ENCODE peak calls at places on chromosomes 16 and 17, in seven cellular contexts. One of them, this sample, is unnamed.

GRCh38 chr16:68332411-68333121 is 21.7 kb downstream of the PRMT7 start:
- DNase-seq in activated T-helper 1 cell treated with anti-CD3 and anti-CD28 coated beads, Interleukin-2, amount 50 U/mL, for 16 hours: no peak
- DNase-seq in SHP77: no peak
- DNase-seq in heart left ventricle: peak; percentile 50
- DNase-seq in AG08395: no peak
- DNase-seq in T-cell: no peak
- DNase-seq in RWPE1: no peak
- DNase-seq in this sample: peak; percentile 17

GRCh38 chr16:4373909-4374742 is 2.5 kb downstream of the VASN start:
- DNase-seq in activated T-helper 1 cell treated with anti-CD3 and anti-CD28 coated beads, Interleukin-2, amount 50 U/mL, for 16 hours: no peak
- DNase-seq in SHP77: no peak
- DNase-seq in heart left ventricle: peak; percentile 63
- DNase-seq in AG08395: peak; percentile 86
- DNase-seq in T-cell: peak; percentile 28
- DNase-seq in RWPE1: peak; percentile 70
- DNase-seq in this sample: peak; percentile 99

GRCh38 chr16:26830716-26831115 is 236.0 kb upstream of the C16orf82 start:
- DNase-seq in activated T-helper 1 cell treated with anti-CD3 and anti-CD28 coated beads, Interleukin-2, amount 50 U/mL, for 16 hours: no peak
- DNase-seq in SHP77: peak; percentile 31
- DNase-seq in heart left ventricle: no peak
- DNase-seq in AG08395: no peak
- DNase-seq in T-cell: no peak
- DNase-seq in RWPE1: no peak
- DNase-seq in this sample: no peak

GRCh38 chr17:77611791-77612466 is 346.6 kb upstream of the TNRC6C start:
- DNase-seq in activated T-helper 1 cell treated with anti-CD3 and anti-CD28 coated beads, Interleukin-2, amount 50 U/mL, for 16 hours: no peak
- DNase-seq in SHP77: no peak
- DNase-seq in heart left ventricle: no peak
- DNase-seq in AG08395: no peak
- DNase-seq in T-cell: no peak
- DNase-seq in RWPE1: no peak
- DNase-seq in this sample: no peak

GRCh38 chr17:44219126-44219635 is 294 bp downstream of the UBTF start:
- DNase-seq in activated T-helper 1 cell treated with anti-CD3 and anti-CD28 coated beads, Interleukin-2, amount 50 U/mL, for 16 hours: no peak
- DNase-seq in SHP77: peak; percentile 57
- DNase-seq in heart left ventricle: peak; percentile 70
- DNase-seq in AG08395: peak; percentile 73
- DNase-seq in T-cell: peak; percentile 62
- DNase-seq in RWPE1: peak; percentile 72
- DNase-seq in this sample: peak; percentile 66

GRCh38 chr16:58345574-58346354 is 46.5 kb upstream of the GINS3 start:
- DNase-seq in activated T-helper 1 cell treated with anti-CD3 and anti-CD28 coated beads, Interleukin-2, amount 50 U/mL, for 16 hours: no peak
- DNase-seq in SHP77: no peak
- DNase-seq in heart left ventricle: no peak
- DNase-seq in AG08395: no peak
- DNase-seq in T-cell: no peak
- DNase-seq in RWPE1: no peak
- DNase-seq in this sample: no peak

GRCh38 chr17:81189016-81189415 is 23.0 kb upstream of the AATK start:
- DNase-seq in activated T-helper 1 cell treated with anti-CD3 and anti-CD28 coated beads, Interleukin-2, amount 50 U/mL, for 16 hours: no peak
- DNase-seq in SHP77: no peak
- DNase-seq in heart left ventricle: no peak
- DNase-seq in AG08395: no peak
- DNase-seq in T-cell: no peak
- DNase-seq in RWPE1: no peak
- DNase-seq in this sample: no peak

GRCh38 chr17:63930951-63931575 is 1.1 kb downstream of the CD79B start:
- DNase-seq in activated T-helper 1 cell treated with anti-CD3 and anti-CD28 coated beads, Interleukin-2, amount 50 U/mL, for 16 hours: peak; percentile 35
- DNase-seq in SHP77: no peak
- DNase-seq in heart left ventricle: peak; percentile 82
- DNase-seq in AG08395: peak; percentile 31
- DNase-seq in T-cell: peak; percentile 47
- DNase-seq in RWPE1: no peak
- DNase-seq in this sample: no peak

GRCh38 chr17:58313815-58314705 is 14.5 kb downstream of the TSPOAP1 start:
- DNase-seq in activated T-helper 1 cell treated with anti-CD3 and anti-CD28 coated beads, Interleukin-2, amount 50 U/mL, for 16 hours: no peak
- DNase-seq in SHP77: no peak
- DNase-seq in heart left ventricle: peak; percentile 2
- DNase-seq in AG08395: no peak
- DNase-seq in T-cell: no peak
- DNase-seq in RWPE1: no peak
- DNase-seq in this sample: no peak

GRCh38 chr17:81379523-81379942 is 15.7 kb upstream of the BAHCC1 start:
- DNase-seq in activated T-helper 1 cell treated with anti-CD3 and anti-CD28 coated beads, Interleukin-2, amount 50 U/mL, for 16 hours: no peak
- DNase-seq in SHP77: peak; percentile 49
- DNase-seq in heart left ventricle: no peak
- DNase-seq in AG08395: no peak
- DNase-seq in T-cell: no peak
- DNase-seq in RWPE1: no peak
- DNase-seq in this sample: no peak

GRCh38 chr16:49527621-49528020 is 154.0 kb downstream of the C16orf78 start:
- DNase-seq in activated T-helper 1 cell treated with anti-CD3 and anti-CD28 coated beads, Interleukin-2, amount 50 U/mL, for 16 hours: no peak
- DNase-seq in SHP77: no peak
- DNase-seq in heart left ventricle: no peak
- DNase-seq in AG08395: no peak
- DNase-seq in T-cell: no peak
- DNase-seq in RWPE1: no peak
- DNase-seq in this sample: no peak

GRCh38 chr17:7314719-7315569 is at the start of gene GPS2:
- DNase-seq in activated T-helper 1 cell treated with anti-CD3 and anti-CD28 coated beads, Interleukin-2, amount 50 U/mL, for 16 hours: peak; percentile 87
- DNase-seq in SHP77: peak; percentile 89
- DNase-seq in heart left ventricle: peak; percentile 94
- DNase-seq in AG08395: peak; percentile 87
- DNase-seq in T-cell: peak; percentile 95
- DNase-seq in RWPE1: peak; percentile 90
- DNase-seq in this sample: peak; percentile 67

GRCh38 chr17:38605230-38605851 is 411 bp downstream of the SRCIN1 start:
- DNase-seq in activated T-helper 1 cell treated with anti-CD3 and anti-CD28 coated beads, Interleukin-2, amount 50 U/mL, for 16 hours: no peak
- DNase-seq in SHP77: peak; percentile 34
- DNase-seq in heart left ventricle: no peak
- DNase-seq in AG08395: no peak
- DNase-seq in T-cell: no peak
- DNase-seq in RWPE1: no peak
- DNase-seq in this sample: no peak

GRCh38 chr16:56936491-56936890 is 4.5 kb downstream of the HERPUD1 start:
- DNase-seq in activated T-helper 1 cell treated with anti-CD3 and anti-CD28 coated beads, Interleukin-2, amount 50 U/mL, for 16 hours: no peak
- DNase-seq in SHP77: no peak
- DNase-seq in heart left ventricle: no peak
- DNase-seq in AG08395: no peak
- DNase-seq in T-cell: no peak
- DNase-seq in RWPE1: no peak
- DNase-seq in this sample: peak; percentile 67

GRCh38 chr17:7251330-7252175 is at the start of gene CTDNEP1:
- DNase-seq in activated T-helper 1 cell treated with anti-CD3 and anti-CD28 coated beads, Interleukin-2, amount 50 U/mL, for 16 hours: peak; percentile 96
- DNase-seq in SHP77: peak; percentile 100
- DNase-seq in heart left ventricle: peak; percentile 98
- DNase-seq in AG08395: peak; percentile 99
- DNase-seq in T-cell: peak; percentile 99
- DNase-seq in RWPE1: peak; percentile 85
- DNase-seq in this sample: peak; percentile 100

GRCh38 chr16:86229866-86230656 is 280.3 kb upstream of the FOXF1 start:
- DNase-seq in activated T-helper 1 cell treated with anti-CD3 and anti-CD28 coated beads, Interleukin-2, amount 50 U/mL, for 16 hours: no peak
- DNase-seq in SHP77: no peak
- DNase-seq in heart left ventricle: no peak
- DNase-seq in AG08395: no peak
- DNase-seq in T-cell: no peak
- DNase-seq in RWPE1: no peak
- DNase-seq in this sample: no peak

GRCh38 chr17:51289776-51290175 is 29.4 kb downstream of the UTP18 start:
- DNase-seq in activated T-helper 1 cell treated with anti-CD3 and anti-CD28 coated beads, Interleukin-2, amount 50 U/mL, for 16 hours: no peak
- DNase-seq in SHP77: no peak
- DNase-seq in heart left ventricle: no peak
- DNase-seq in AG08395: no peak
- DNase-seq in T-cell: no peak
- DNase-seq in RWPE1: no peak
- DNase-seq in this sample: no peak

GRCh38 chr17:73952498-73953205 is 250.8 kb upstream of the RPL38 start:
- DNase-seq in activated T-helper 1 cell treated with anti-CD3 and anti-CD28 coated beads, Interleukin-2, amount 50 U/mL, for 16 hours: no peak
- DNase-seq in SHP77: no peak
- DNase-seq in heart left ventricle: peak; percentile 33
- DNase-seq in AG08395: peak; percentile 47
- DNase-seq in T-cell: peak; percentile 20
- DNase-seq in RWPE1: peak; percentile 11
- DNase-seq in this sample: no peak

GRCh38 chr17:66304304-66305174 is 2.1 kb downstream of the PRKCA start:
- DNase-seq in activated T-helper 1 cell treated with anti-CD3 and anti-CD28 coated beads, Interleukin-2, amount 50 U/mL, for 16 hours: no peak
- DNase-seq in SHP77: no peak
- DNase-seq in heart left ventricle: no peak
- DNase-seq in AG08395: no peak
- DNase-seq in T-cell: no peak
- DNase-seq in RWPE1: no peak
- DNase-seq in this sample: no peak

GRCh38 chr17:57927048-57927723 is 28.0 kb downstream of the CUEDC1 start:
- DNase-seq in activated T-helper 1 cell treated with anti-CD3 and anti-CD28 coated beads, Interleukin-2, amount 50 U/mL, for 16 hours: no peak
- DNase-seq in SHP77: peak; percentile 40
- DNase-seq in heart left ventricle: no peak
- DNase-seq in AG08395: peak; percentile 74
- DNase-seq in T-cell: no peak
- DNase-seq in RWPE1: peak; percentile 47
- DNase-seq in this sample: peak; percentile 74

GRCh38 chr16:75027520-75028300 is 28.9 kb downstream of the ZNRF1 start:
- DNase-seq in activated T-helper 1 cell treated with anti-CD3 and anti-CD28 coated beads, Interleukin-2, amount 50 U/mL, for 16 hours: no peak
- DNase-seq in SHP77: no peak
- DNase-seq in heart left ventricle: no peak
- DNase-seq in AG08395: no peak
- DNase-seq in T-cell: no peak
- DNase-seq in RWPE1: no peak
- DNase-seq in this sample: no peak

GRCh38 chr17:33267279-33267790 is 25.8 kb downstream of the ASIC2 start:
- DNase-seq in activated T-helper 1 cell treated with anti-CD3 and anti-CD28 coated beads, Interleukin-2, amount 50 U/mL, for 16 hours: no peak
- DNase-seq in SHP77: no peak
- DNase-seq in heart left ventricle: no peak
- DNase-seq in AG08395: peak; percentile 81
- DNase-seq in T-cell: no peak
- DNase-seq in RWPE1: peak; percentile 91
- DNase-seq in this sample: peak; percentile 84

GRCh38 chr16:25148568-25149215 is 37.1 kb downstream of the LCMT1 start:
- DNase-seq in activated T-helper 1 cell treated with anti-CD3 and anti-CD28 coated beads, Interleukin-2, amount 50 U/mL, for 16 hours: no peak
- DNase-seq in SHP77: no peak
- DNase-seq in heart left ventricle: no peak
- DNase-seq in AG08395: no peak
- DNase-seq in T-cell: no peak
- DNase-seq in RWPE1: no peak
- DNase-seq in this sample: no peak

GRCh38 chr16:57807252-57807967 is 5.1 kb upstream of the KIFC3 start:
- DNase-seq in activated T-helper 1 cell treated with anti-CD3 and anti-CD28 coated beads, Interleukin-2, amount 50 U/mL, for 16 hours: no peak
- DNase-seq in SHP77: no peak
- DNase-seq in heart left ventricle: no peak
- DNase-seq in AG08395: no peak
- DNase-seq in T-cell: no peak
- DNase-seq in RWPE1: no peak
- DNase-seq in this sample: no peak

GRCh38 chr16:16086653-16087446 is 136.4 kb downstream of the ABCC6 start:
- DNase-seq in activated T-helper 1 cell treated with anti-CD3 and anti-CD28 coated beads, Interleukin-2, amount 50 U/mL, for 16 hours: no peak
- DNase-seq in SHP77: no peak
- DNase-seq in heart left ventricle: no peak
- DNase-seq in AG08395: no peak
- DNase-seq in T-cell: no peak
- DNase-seq in RWPE1: no peak
- DNase-seq in this sample: no peak

GRCh38 chr16:23359092-23359760 is 57.1 kb downstream of the SCNN1B start:
- DNase-seq in activated T-helper 1 cell treated with anti-CD3 and anti-CD28 coated beads, Interleukin-2, amount 50 U/mL, for 16 hours: no peak
- DNase-seq in SHP77: no peak
- DNase-seq in heart left ventricle: no peak
- DNase-seq in AG08395: no peak
- DNase-seq in T-cell: no peak
- DNase-seq in RWPE1: no peak
- DNase-seq in this sample: no peak

GRCh38 chr17:42248351-42249179 is 27.6 kb downstream of the STAT5B start:
- DNase-seq in activated T-helper 1 cell treated with anti-CD3 and anti-CD28 coated beads, Interleukin-2, amount 50 U/mL, for 16 hours: peak; percentile 36
- DNase-seq in SHP77: peak; percentile 74
- DNase-seq in heart left ventricle: peak; percentile 83
- DNase-seq in AG08395: peak; percentile 80
- DNase-seq in T-cell: peak; percentile 86
- DNase-seq in RWPE1: no peak
- DNase-seq in this sample: peak; percentile 88

GRCh38 chr16:75294773-75295172 is 43.3 kb upstream of the BCAR1 start:
- DNase-seq in activated T-helper 1 cell treated with anti-CD3 and anti-CD28 coated beads, Interleukin-2, amount 50 U/mL, for 16 hours: no peak
- DNase-seq in SHP77: no peak
- DNase-seq in heart left ventricle: no peak
- DNase-seq in AG08395: no peak
- DNase-seq in T-cell: no peak
- DNase-seq in RWPE1: no peak
- DNase-seq in this sample: no peak

This sample was measured in AG10803.